ENCODE peak calls at places on chromosomes 5 and 9, in nine cellular contexts. One of them, this sample, is unnamed. For H3K4me1, the result is how much of the 10 kb centered on the place peaks cover.

GRCh38 chr5:51382759-51383493 is at the start of gene ISL1:
- DNase-seq in SJCRH30: peak
- DNase-seq in H9: peak
- DNase-seq in left ventricle myocardium inferior: no peak
- DNase-seq in transverse colon: peak
- DNase-seq in heart right ventricle: no peak
- DNase-seq in uterus: no peak
- DNase-seq in vagina: no peak
- DNase-seq in aorta: no peak
- DNase-seq in this sample: peak

GRCh38 chr5:87233122-87233521 is 34.6 kb upstream of the RASA1 start:
- DNase-seq in SJCRH30: no peak
- DNase-seq in H9: no peak
- DNase-seq in left ventricle myocardium inferior: no peak
- DNase-seq in transverse colon: no peak
- DNase-seq in heart right ventricle: no peak
- DNase-seq in uterus: no peak
- DNase-seq in vagina: no peak
- DNase-seq in aorta: no peak
- DNase-seq in this sample: no peak

GRCh38 chr5:128252196-128252595 is 168.6 kb downstream of the SLC12A2 start:
- DNase-seq in SJCRH30: no peak
- DNase-seq in H9: no peak
- DNase-seq in left ventricle myocardium inferior: no peak
- DNase-seq in transverse colon: no peak
- DNase-seq in heart right ventricle: no peak
- DNase-seq in uterus: no peak
- DNase-seq in vagina: no peak
- DNase-seq in aorta: no peak
- DNase-seq in this sample: no peak

GRCh38 chr9:83633676-83634075 is 10.7 kb downstream of the IDNK start:
- DNase-seq in SJCRH30: no peak
- DNase-seq in H9: no peak
- DNase-seq in left ventricle myocardium inferior: no peak
- DNase-seq in transverse colon: no peak
- DNase-seq in heart right ventricle: no peak
- DNase-seq in uterus: no peak
- DNase-seq in vagina: no peak
- DNase-seq in aorta: no peak
- DNase-seq in this sample: no peak

GRCh38 chr5:84524491-84524890 is 139.8 kb upstream of the EDIL3 start:
- DNase-seq in SJCRH30: peak
- DNase-seq in H9: no peak
- DNase-seq in left ventricle myocardium inferior: no peak
- DNase-seq in transverse colon: no peak
- DNase-seq in heart right ventricle: no peak
- DNase-seq in uterus: no peak
- DNase-seq in vagina: no peak
- DNase-seq in aorta: no peak
- DNase-seq in this sample: no peak

GRCh38 chr9:134644715-134645606 is 3.4 kb downstream of the COL5A1 start:
- DNase-seq in SJCRH30: peak
- DNase-seq in H9: no peak
- DNase-seq in left ventricle myocardium inferior: peak
- DNase-seq in transverse colon: peak
- DNase-seq in heart right ventricle: peak
- DNase-seq in uterus: peak
- DNase-seq in vagina: peak
- DNase-seq in aorta: peak
- DNase-seq in this sample: no peak

GRCh38 chr5:156704139-156704538 is 146.0 kb upstream of the PPP1R2B start:
- DNase-seq in SJCRH30: no peak
- DNase-seq in H9: no peak
- DNase-seq in left ventricle myocardium inferior: no peak
- DNase-seq in transverse colon: no peak
- DNase-seq in heart right ventricle: no peak
- DNase-seq in uterus: no peak
- DNase-seq in vagina: no peak
- DNase-seq in aorta: no peak
- DNase-seq in this sample: no peak

GRCh38 chr5:102700916-102701315 is 54.2 kb upstream of the PAM start:
- DNase-seq in SJCRH30: no peak
- DNase-seq in H9: no peak
- DNase-seq in left ventricle myocardium inferior: no peak
- DNase-seq in transverse colon: no peak
- DNase-seq in heart right ventricle: no peak
- DNase-seq in uterus: no peak
- DNase-seq in vagina: no peak
- DNase-seq in aorta: no peak
- DNase-seq in this sample: no peak

GRCh38 chr9:35526087-35526801 is 36.3 kb downstream of the RUSC2 start:
- DNase-seq in SJCRH30: no peak
- DNase-seq in H9: no peak
- DNase-seq in left ventricle myocardium inferior: no peak
- DNase-seq in transverse colon: no peak
- DNase-seq in heart right ventricle: no peak
- DNase-seq in uterus: no peak
- DNase-seq in vagina: no peak
- DNase-seq in aorta: no peak
- DNase-seq in this sample: no peak

GRCh38 chr5:160398806-160399205 is 1.0 kb downstream of the FAM200C start:
- DNase-seq in SJCRH30: no peak
- DNase-seq in H9: no peak
- DNase-seq in left ventricle myocardium inferior: no peak
- DNase-seq in transverse colon: no peak
- DNase-seq in heart right ventricle: no peak
- DNase-seq in uterus: no peak
- DNase-seq in vagina: no peak
- DNase-seq in aorta: no peak
- DNase-seq in this sample: no peak

GRCh38 chr5:158569534-158569933 is 530.2 kb downstream of the EBF1 start:
- DNase-seq in SJCRH30: no peak
- DNase-seq in H9: peak
- DNase-seq in left ventricle myocardium inferior: no peak
- DNase-seq in transverse colon: no peak
- DNase-seq in heart right ventricle: no peak
- DNase-seq in uterus: no peak
- DNase-seq in vagina: no peak
- DNase-seq in aorta: no peak
- DNase-seq in this sample: no peak

GRCh38 chr9:105293408-105293807 is 49.0 kb downstream of the SLC44A1 start:
- DNase-seq in SJCRH30: no peak
- DNase-seq in H9: no peak
- DNase-seq in left ventricle myocardium inferior: no peak
- DNase-seq in transverse colon: no peak
- DNase-seq in heart right ventricle: no peak
- DNase-seq in uterus: no peak
- DNase-seq in vagina: no peak
- DNase-seq in aorta: no peak
- DNase-seq in this sample: no peak

GRCh38 chr9:105291938-105292337 is 47.5 kb downstream of the SLC44A1 start:
- DNase-seq in SJCRH30: no peak
- DNase-seq in H9: no peak
- DNase-seq in left ventricle myocardium inferior: no peak
- DNase-seq in transverse colon: no peak
- DNase-seq in heart right ventricle: peak
- DNase-seq in uterus: no peak
- DNase-seq in vagina: no peak
- DNase-seq in aorta: no peak
- DNase-seq in this sample: no peak

GRCh38 chr9:105290401-105290800 is 46.0 kb downstream of the SLC44A1 start:
- DNase-seq in SJCRH30: no peak
- DNase-seq in H9: no peak
- DNase-seq in left ventricle myocardium inferior: no peak
- DNase-seq in transverse colon: no peak
- DNase-seq in heart right ventricle: no peak
- DNase-seq in uterus: no peak
- DNase-seq in vagina: no peak
- DNase-seq in aorta: no peak
- DNase-seq in this sample: no peak

GRCh38 chr9:105295151-105295550 is 50.7 kb downstream of the SLC44A1 start:
- DNase-seq in SJCRH30: no peak
- DNase-seq in H9: no peak
- DNase-seq in left ventricle myocardium inferior: no peak
- DNase-seq in transverse colon: no peak
- DNase-seq in heart right ventricle: no peak
- DNase-seq in uterus: no peak
- DNase-seq in vagina: no peak
- DNase-seq in aorta: no peak
- DNase-seq in this sample: no peak

GRCh38 chr9:105291422-105291859 is 47.0 kb downstream of the SLC44A1 start:
- DNase-seq in SJCRH30: no peak
- DNase-seq in H9: no peak
- DNase-seq in left ventricle myocardium inferior: no peak
- DNase-seq in transverse colon: no peak
- DNase-seq in heart right ventricle: no peak
- DNase-seq in uterus: no peak
- DNase-seq in vagina: no peak
- DNase-seq in aorta: no peak
- DNase-seq in this sample: no peak
- H3K4me1 ChIP-seq in SJCRH30: under half
- H3K4me1 ChIP-seq in H9: under half
- H3K4me1 ChIP-seq in left ventricle myocardium inferior: under half
- H3K4me1 ChIP-seq in transverse colon: under half
- H3K4me1 ChIP-seq in heart right ventricle: under half
- H3K4me1 ChIP-seq in uterus: under half
- H3K4me1 ChIP-seq in vagina: under half
- H3K4me1 ChIP-seq in aorta: under half
- H3K4me1 ChIP-seq in this sample: under half

GRCh38 chr5:138502521-138502920 is 37.2 kb downstream of the EGR1 start:
- DNase-seq in SJCRH30: no peak
- DNase-seq in H9: no peak
- DNase-seq in left ventricle myocardium inferior: no peak
- DNase-seq in transverse colon: no peak
- DNase-seq in heart right ventricle: no peak
- DNase-seq in uterus: no peak
- DNase-seq in vagina: no peak
- DNase-seq in aorta: no peak
- DNase-seq in this sample: no peak

GRCh38 chr5:138504799-138505198 is 38.2 kb downstream of the ETF1 start:
- DNase-seq in SJCRH30: no peak
- DNase-seq in H9: no peak
- DNase-seq in left ventricle myocardium inferior: peak
- DNase-seq in transverse colon: no peak
- DNase-seq in heart right ventricle: peak
- DNase-seq in uterus: no peak
- DNase-seq in vagina: no peak
- DNase-seq in aorta: no peak
- DNase-seq in this sample: no peak

GRCh38 chr5:138503487-138504270 is 38.4 kb downstream of the EGR1 start:
- DNase-seq in SJCRH30: peak
- DNase-seq in H9: peak
- DNase-seq in left ventricle myocardium inferior: no peak
- DNase-seq in transverse colon: peak
- DNase-seq in heart right ventricle: peak
- DNase-seq in uterus: no peak
- DNase-seq in vagina: no peak
- DNase-seq in aorta: no peak
- DNase-seq in this sample: no peak

GRCh38 chr5:138508958-138509357 is 34.1 kb downstream of the ETF1 start:
- DNase-seq in SJCRH30: no peak
- DNase-seq in H9: no peak
- DNase-seq in left ventricle myocardium inferior: no peak
- DNase-seq in transverse colon: no peak
- DNase-seq in heart right ventricle: no peak
- DNase-seq in uterus: no peak
- DNase-seq in vagina: no peak
- DNase-seq in aorta: no peak
- DNase-seq in this sample: no peak

DNA sequence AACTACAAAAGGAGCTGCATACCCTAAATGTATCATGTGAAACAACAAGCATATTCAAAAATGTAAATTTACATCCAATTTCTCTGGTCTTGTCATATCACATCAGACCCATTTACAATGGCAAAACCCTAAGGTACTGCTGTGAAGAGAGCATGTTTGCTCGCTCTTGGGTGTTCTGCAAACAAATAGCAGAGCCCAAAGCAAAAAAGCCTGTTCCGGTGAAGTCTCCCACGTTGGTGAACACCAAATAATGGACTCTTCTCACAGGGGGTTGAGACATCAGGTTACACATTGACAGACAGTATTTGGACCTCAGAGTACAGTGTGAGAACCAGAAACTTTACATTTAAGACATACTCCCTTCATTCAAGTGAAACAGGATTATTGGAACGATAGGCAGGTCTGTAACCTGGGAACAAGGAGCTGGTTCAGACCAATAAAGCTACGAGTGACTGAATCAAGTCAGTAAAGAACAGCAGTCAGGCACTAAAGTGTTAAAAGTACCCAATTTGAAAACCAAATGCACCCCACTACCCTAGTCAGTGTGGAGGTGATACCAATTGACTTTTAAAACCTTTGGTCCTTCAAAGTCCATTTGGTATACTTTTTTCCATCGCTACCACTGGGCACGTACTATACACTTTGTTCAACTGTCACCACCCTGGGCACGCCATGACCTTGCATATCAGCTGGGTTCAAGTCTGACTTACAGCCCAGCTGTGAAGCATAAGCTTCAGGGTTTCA is 36.5 kb downstream of the ETF1 start:
- DNase-seq in SJCRH30: no peak
- DNase-seq in H9: no peak
- DNase-seq in left ventricle myocardium inferior: no peak
- DNase-seq in transverse colon: no peak
- DNase-seq in heart right ventricle: no peak
- DNase-seq in uterus: no peak
- DNase-seq in vagina: no peak
- DNase-seq in aorta: no peak
- DNase-seq in this sample: no peak
- H3K4me1 ChIP-seq in SJCRH30: under half
- H3K4me1 ChIP-seq in H9: under half
- H3K4me1 ChIP-seq in left ventricle myocardium inferior: under half
- H3K4me1 ChIP-seq in transverse colon: under half
- H3K4me1 ChIP-seq in heart right ventricle: under half
- H3K4me1 ChIP-seq in uterus: under half
- H3K4me1 ChIP-seq in vagina: under half
- H3K4me1 ChIP-seq in aorta: under half
- H3K4me1 ChIP-seq in this sample: under half

GRCh38 chr5:52810426-52810825 is 22.7 kb downstream of the ITGA1 start:
- DNase-seq in SJCRH30: no peak
- DNase-seq in H9: no peak
- DNase-seq in left ventricle myocardium inferior: no peak
- DNase-seq in transverse colon: no peak
- DNase-seq in heart right ventricle: no peak
- DNase-seq in uterus: no peak
- DNase-seq in vagina: no peak
- DNase-seq in aorta: no peak
- DNase-seq in this sample: no peak
- H3K4me1 ChIP-seq in SJCRH30: under half
- H3K4me1 ChIP-seq in H9: under half
- H3K4me1 ChIP-seq in left ventricle myocardium inferior: half or more
- H3K4me1 ChIP-seq in transverse colon: half or more
- H3K4me1 ChIP-seq in heart right ventricle: under half
- H3K4me1 ChIP-seq in uterus: under half
- H3K4me1 ChIP-seq in vagina: under half
- H3K4me1 ChIP-seq in aorta: under half
- H3K4me1 ChIP-seq in this sample: half or more

DNA sequence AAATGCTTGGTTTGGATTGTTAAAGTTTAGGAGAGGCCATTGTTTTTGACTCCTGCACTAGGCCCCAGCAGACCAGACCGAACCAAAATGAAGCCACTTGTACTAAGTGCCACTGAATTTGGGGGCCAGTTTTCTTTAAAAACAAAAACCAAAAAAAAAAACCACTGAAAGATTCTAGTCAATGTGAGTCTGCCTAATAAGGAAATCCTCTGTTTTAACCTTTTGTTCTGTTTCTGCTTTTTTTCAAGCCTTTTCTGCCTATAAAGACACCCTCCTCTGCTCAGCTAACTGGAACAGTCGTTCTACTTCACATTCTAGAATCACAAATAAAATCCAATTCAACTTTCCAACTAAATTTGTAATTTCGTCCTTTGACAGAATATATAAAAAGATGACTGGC is 64.9 kb downstream of the SERINC5 start:
- DNase-seq in SJCRH30: no peak
- DNase-seq in H9: no peak
- DNase-seq in left ventricle myocardium inferior: no peak
- DNase-seq in transverse colon: no peak
- DNase-seq in heart right ventricle: no peak
- DNase-seq in uterus: no peak
- DNase-seq in vagina: no peak
- DNase-seq in aorta: no peak
- DNase-seq in this sample: no peak
- H3K4me1 ChIP-seq in SJCRH30: under half
- H3K4me1 ChIP-seq in H9: under half
- H3K4me1 ChIP-seq in left ventricle myocardium inferior: half or more
- H3K4me1 ChIP-seq in transverse colon: half or more
- H3K4me1 ChIP-seq in heart right ventricle: half or more
- H3K4me1 ChIP-seq in uterus: under half
- H3K4me1 ChIP-seq in vagina: half or more
- H3K4me1 ChIP-seq in aorta: under half
- H3K4me1 ChIP-seq in this sample: half or more